ENCODE peak calls at places on chromosomes 4 and X, in seven cellular contexts. T is stomach; V is PC-3; Y is hepatocyte; C is dorsolateral prefrontal cortex; N is CD8-positive, alpha-beta T cell; S is tibial artery. P is an unnamed sample.

GRCh38 chr4:140343303-140343702 is 30.1 kb upstream of the SCOC start:
- DNase-seq in N (no peak), Y (peak), V (peak), C (no peak), S (no peak), T (peak), P (peak)

GRCh38 chr4:26522478-26522877 is 32.2 kb upstream of the CCKAR start:
- DNase-seq in S (no peak), T (no peak), N (no peak), V (peak), Y (no peak), C (no peak), P (no peak)

GRCh38 chr4:3192188-3192587 is 56.8 kb upstream of the MSANTD1 start:
- DNase-seq in N (no peak), Y (no peak), S (no peak), V (no peak), C (no peak), T (no peak), P (no peak)

GRCh38 chrX:80747832-80748231 is 61.8 kb downstream of the BRWD3 start:
- DNase-seq in C (no peak), Y (no peak), N (no peak), T (no peak), S (no peak), V (no peak), P (no peak)

GRCh38 chrX:37658352-37659030 is 27.1 kb upstream of the XK start:
- DNase-seq in T (no peak), N (no peak), C (no peak), S (no peak), V (no peak), Y (no peak), P (no peak)

GRCh38 chr4:4521069-4521468 is 20.8 kb downstream of the STX18 start:
- DNase-seq in N (no peak), T (no peak), S (no peak), V (no peak), C (no peak), Y (no peak), P (no peak)

GRCh38 chrX:2710496-2710895 is 19.4 kb downstream of the CD99 start:
- DNase-seq in C (no peak), N (no peak), T (no peak), S (no peak), Y (peak), V (peak), P (no peak)

GRCh38 chrX:25019707-25020390 is 4.1 kb upstream of the ARX start:
- DNase-seq in V (no peak), Y (no peak), C (no peak), S (no peak), N (no peak), T (no peak), P (no peak)

DNA sequence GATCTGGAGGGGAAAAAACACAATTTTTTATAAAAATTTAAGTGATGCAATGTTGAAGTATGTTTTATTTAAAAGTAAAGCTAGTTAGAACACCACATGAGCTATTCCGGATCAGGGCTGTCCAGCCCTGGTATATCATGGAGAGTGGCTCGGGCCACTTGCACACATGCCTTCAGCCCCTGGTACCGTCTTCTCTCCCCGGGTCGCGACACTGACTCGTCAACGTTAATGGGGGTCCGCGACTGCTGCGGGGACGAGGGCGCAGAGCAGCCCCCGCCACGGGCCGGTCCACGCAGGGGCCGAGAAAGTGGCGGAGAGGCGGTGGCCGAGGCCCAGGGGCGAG is 204.7 kb downstream of the TENM3 start:
- DNase-seq in N (no peak), C (no peak), T (no peak), Y (peak), V (no peak), S (no peak), P (no peak)
- H3K27ac ChIP-seq in N (no peak), C (peak), T (peak), Y (peak), V (no peak), S (peak), P (no peak)

GRCh38 chr4:36388710-36389109 is 107.3 kb downstream of the DTHD1 start:
- DNase-seq in T (no peak), Y (no peak), N (no peak), C (no peak), V (no peak), S (no peak), P (no peak)

GRCh38 chr4:36394352-36394903 is 113.0 kb downstream of the DTHD1 start:
- DNase-seq in N (peak), T (no peak), Y (no peak), S (no peak), V (peak), C (no peak), P (no peak)

GRCh38 chr4:36392049-36392448 is 110.6 kb downstream of the DTHD1 start:
- DNase-seq in N (no peak), S (no peak), Y (peak), V (peak), T (no peak), C (no peak), P (no peak)

GRCh38 chr4:36392916-36393315 is 111.5 kb downstream of the DTHD1 start:
- DNase-seq in V (no peak), T (no peak), C (no peak), Y (no peak), N (no peak), S (no peak), P (no peak)
- H3K4me3 ChIP-seq in V (no peak), T (no peak), C (no peak), Y (no peak), N (no peak), S (no peak), P (no peak)

DNA sequence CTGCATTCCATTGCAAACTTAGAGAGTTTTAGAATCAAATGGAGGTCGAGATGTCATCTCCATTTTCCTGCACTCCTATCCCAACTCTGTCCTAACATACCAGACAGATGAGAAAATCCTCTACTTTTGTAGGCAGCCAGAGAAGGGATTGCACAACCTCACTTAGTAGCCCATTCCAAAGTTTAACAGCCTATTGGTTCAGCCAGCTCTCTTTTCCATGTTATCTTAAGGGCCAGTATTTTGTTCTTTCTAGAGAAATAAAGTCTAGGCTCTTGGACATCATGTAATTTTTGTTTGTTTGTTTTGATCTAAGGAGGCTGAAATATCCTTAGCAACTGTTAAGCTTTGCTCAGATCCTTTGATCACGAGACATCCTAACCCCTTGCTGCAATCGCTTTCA is 173.0 kb downstream of the COX18 start:
- DNase-seq in Y (peak), V (peak), N (no peak), S (no peak), C (no peak), T (no peak), P (no peak)
- H3K27ac ChIP-seq in Y (no peak), V (no peak), N (no peak), S (peak), C (no peak), T (no peak), P (no peak)

DNA sequence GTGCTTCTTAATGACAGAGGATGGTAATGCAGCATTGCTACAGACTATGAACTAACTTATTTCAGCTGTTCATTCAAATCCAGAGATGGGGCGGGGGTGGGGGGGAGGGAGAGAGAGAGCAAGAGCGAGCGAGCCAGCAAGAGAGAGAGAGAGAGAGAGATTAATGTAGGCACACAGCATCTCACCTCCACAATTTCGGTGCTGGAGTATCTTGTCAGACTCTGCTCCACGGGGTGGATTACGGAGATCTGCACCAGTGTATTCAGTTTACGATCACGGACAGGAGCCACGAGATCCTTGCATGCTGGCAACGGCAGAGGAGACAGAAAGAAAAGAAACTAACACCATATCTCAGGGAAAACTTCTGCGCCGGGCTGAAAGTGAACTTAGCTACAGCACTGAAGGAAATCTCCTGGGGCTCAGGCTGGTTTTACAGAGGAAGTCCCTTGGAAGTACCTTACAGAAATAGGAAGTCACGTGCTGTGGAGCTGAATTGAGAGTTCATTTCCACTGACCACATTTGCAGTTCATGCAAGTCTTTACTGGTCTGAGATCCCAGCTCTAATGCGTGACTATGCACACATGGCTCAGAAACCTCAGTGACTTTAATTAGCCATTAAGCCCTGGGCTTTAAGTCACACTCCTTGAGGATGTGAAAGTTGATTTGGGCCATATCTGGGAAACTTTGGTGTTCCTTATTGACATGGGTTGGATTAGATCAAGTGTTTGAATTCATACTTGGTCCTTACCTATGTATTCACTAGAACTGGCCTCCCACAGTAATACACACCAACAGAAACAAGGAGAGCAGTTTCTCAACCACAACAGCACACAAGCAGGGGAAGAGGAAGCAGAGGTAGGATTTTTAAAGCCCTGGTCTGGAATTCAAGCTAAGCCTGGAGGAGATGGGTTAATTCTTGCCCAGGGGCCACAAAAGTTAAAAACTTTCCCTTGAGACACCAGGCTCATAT is 440.8 kb downstream of the INPP4B start:
- DNase-seq in T (peak), Y (peak), C (peak), V (peak), N (peak), S (peak), P (peak)
- H3K4me3 ChIP-seq in T (peak), Y (peak), C (peak), V (peak), N (peak), S (peak), P (no peak)

DNA sequence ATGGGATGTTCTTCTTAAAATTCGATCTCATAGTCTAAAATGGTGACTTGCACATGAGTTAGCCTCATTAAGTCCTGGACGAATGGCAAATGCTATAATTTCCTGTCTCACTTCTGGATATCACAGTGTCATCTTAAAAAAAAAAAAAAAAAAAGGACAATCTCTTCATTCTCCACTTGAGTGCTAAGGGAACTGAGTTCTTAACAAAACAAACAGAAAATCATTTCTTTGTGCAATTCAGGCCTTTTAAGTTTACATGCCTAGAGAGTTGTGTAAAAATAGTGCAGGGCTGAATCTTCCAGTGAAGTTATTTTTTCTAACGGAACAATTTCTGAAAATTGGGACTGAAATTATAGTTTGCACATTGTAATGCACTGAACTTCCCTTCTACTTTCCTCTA is 122.8 kb upstream of the FAT1 start:
- DNase-seq in C (no peak), Y (no peak), N (no peak), S (no peak), V (no peak), T (no peak), P (no peak)
- H3K27ac ChIP-seq in C (no peak), Y (no peak), N (no peak), S (peak), V (no peak), T (peak), P (no peak)

P was measured in body of pancreas.